ENCODE peak calls at places on chromosomes 6 and 20, in four cellular contexts. O is adipocyte; E is activated T-cell treated with anti-CD3 and anti-CD28 coated beads, Interleukin-2, amount 50 U/mL, for 72 hours; L is stimulated activated CD4-positive, alpha-beta T cell treated with anti-CD3 and anti-CD28 coated beads, Interleukin-4, amount 100 ng/mL, for 48 hours. G is an unnamed sample.

GRCh38 chr20:1838479-1839279 is 56.5 kb upstream of the SIRPA start:
- DNase-seq in E (no peak), O (no peak), L (no peak), G (no peak)

GRCh38 chr6:33205172-33206026 is 944 bp downstream of the HSD17B8 start:
- DNase-seq in O (no peak), E (peak; percentile 77), L (no peak), G (no peak)

GRCh38 chr20:34578521-34579147 is 20.1 kb downstream of the MAP1LC3A start:
- DNase-seq in E (no peak), L (no peak), O (no peak), G (no peak)

GRCh38 chr6:32945953-32946352 is 5.1 kb upstream of the HLA-DMB start:
- DNase-seq in O (no peak), E (no peak), L (no peak), G (no peak)

GRCh38 chr20:41398408-41398807 is 31.8 kb upstream of the EMILIN3 start:
- DNase-seq in L (no peak), O (peak; percentile 76), E (no peak), G (no peak)

GRCh38 chr20:21090112-21090737 is 15.9 kb downstream of the LINC00237 start:
- DNase-seq in O (no peak), E (no peak), L (no peak), G (no peak)

GRCh38 chr6:42068173-42068572 is 17.8 kb downstream of the TAF8 start:
- DNase-seq in L (no peak), E (no peak), O (no peak), G (no peak)

GRCh38 chr20:50977066-50978045 is 18.7 kb downstream of the MOCS3 start:
- DNase-seq in O (no peak), E (no peak), L (no peak), G (no peak)

GRCh38 chr20:23331450-23331849 is 19.1 kb upstream of the NXT1 start:
- DNase-seq in L (no peak), E (no peak), O (no peak), G (no peak)

GRCh38 chr6:32393660-32394420 is 13.1 kb downstream of the BTNL2 start:
- DNase-seq in E (no peak), O (peak; percentile 7), L (no peak), G (no peak)

GRCh38 chr6:152338335-152339125 is 298.6 kb downstream of the SYNE1 start:
- DNase-seq in O (peak; percentile 70), L (peak; percentile 40), E (peak; percentile 42), G (no peak)

GRCh38 chr6:30740993-30741784 is 1.3 kb downstream of the FLOT1 start:
- DNase-seq in E (no peak), O (peak; percentile 21), L (no peak), G (no peak)

GRCh38 chr6:1065986-1066385 is 245.9 kb upstream of the FOXQ1 start:
- DNase-seq in L (no peak), O (no peak), E (no peak), G (no peak)

GRCh38 chr6:155782320-155782730 is 326.7 kb upstream of the NOX3 start:
- DNase-seq in E (no peak), L (no peak), O (peak; percentile 71), G (peak; percentile 70)

GRCh38 chr20:14925286-14925685 is 587.9 kb upstream of the FLRT3 start:
- DNase-seq in L (no peak), E (no peak), O (peak; percentile 55), G (peak; percentile 8)

GRCh38 chr6:33088931-33089640 is 13.3 kb downstream of the HLA-DPB1 start:
- DNase-seq in O (no peak), L (no peak), E (no peak), G (no peak)

GRCh38 chr6:119442776-119443184 is 93.2 kb upstream of the MAN1A1 start:
- DNase-seq in E (no peak), O (no peak), L (no peak), G (no peak)

GRCh38 chr6:151649835-151650234 is 156.0 kb downstream of the CCDC170 start:
- DNase-seq in O (no peak), L (no peak), E (no peak), G (no peak)

G was measured in astrocyte of the cerebellum.